ENCODE peak calls at places on chromosomes 5 and 9, in five cellular contexts. U is GM23338, P is neural progenitor cell, Y is HCT116, R is PC-3. A is an unnamed sample. For H3K4me1, the result is how much of the 10 kb centered on the place peaks cover.

GRCh38 chr5:154589511-154589910 is 111.5 kb upstream of the HAND1 start:
- DNase-seq in U (no peak), P (no peak), Y (no peak), R (no peak), A (no peak)

GRCh38 chr9:89029788-89030187 is 38.5 kb downstream of the S1PR3 start:
- DNase-seq in U (no peak), P (no peak), Y (no peak), R (no peak), A (no peak)

GRCh38 chr9:79300153-79300552 is 271.6 kb upstream of the TLE4 start:
- DNase-seq in U (no peak), P (no peak), Y (no peak), R (no peak), A (no peak)

GRCh38 chr9:137880160-137880975 is 2.8 kb downstream of the CACNA1B start:
- DNase-seq in U (no peak), P (no peak), Y (no peak), R (no peak), A (no peak)

GRCh38 chr9:114462791-114463190 is 42.5 kb downstream of the WHRN start:
- DNase-seq in U (no peak), P (no peak), Y (no peak), R (no peak), A (no peak)

GRCh38 chr5:169548315-169548714 is 35.3 kb upstream of the SPDL1 start:
- DNase-seq in U (peak), P (peak), Y (no peak), R (peak), A (peak)

GRCh38 chr9:70080481-70081119 is 37.0 kb downstream of the MAMDC2 start:
- DNase-seq in U (peak), P (no peak), Y (no peak), R (peak), A (no peak)

GRCh38 chr5:173155912-173156311 is 11.6 kb downstream of the BNIP1 start:
- DNase-seq in U (no peak), P (no peak), Y (no peak), R (no peak), A (no peak)

GRCh38 chr9:110880123-110880522 is 158.1 kb downstream of the LPAR1 start:
- DNase-seq in U (peak), P (peak), Y (no peak), R (no peak), A (no peak)

GRCh38 chr5:173736923-173737412 is 120.5 kb upstream of the BOD1 start:
- DNase-seq in U (no peak), P (no peak), Y (no peak), R (no peak), A (peak)

GRCh38 chr9:5892456-5893133 is 1.9 kb downstream of the MLANA start:
- DNase-seq in U (no peak), P (no peak), Y (no peak), R (peak), A (peak)

GRCh38 chr5:180908998-180909731 is 10.2 kb downstream of the BTNL8 start:
- DNase-seq in U (peak), P (no peak), Y (no peak), R (no peak), A (no peak)

GRCh38 chr5:124572973-124573372 is 173.5 kb downstream of the ZNF608 start:
- DNase-seq in U (no peak), P (no peak), Y (no peak), R (no peak), A (no peak)

GRCh38 chr5:109866051-109866450 is 176.3 kb downstream of the MAN2A1 start:
- DNase-seq in U (no peak), P (no peak), Y (no peak), R (peak), A (no peak)

GRCh38 chr5:83441752-83442151 is 29.8 kb upstream of the VCAN start:
- DNase-seq in U (no peak), P (no peak), Y (no peak), R (no peak), A (no peak)

GRCh38 chr5:134413046-134413445 is 1.4 kb upstream of the CDKN2AIPNL start:
- DNase-seq in U (no peak), P (no peak), Y (no peak), R (no peak), A (no peak)

GRCh38 chr5:39977231-39977630 is 552.5 kb upstream of the DAB2 start:
- DNase-seq in U (no peak), P (no peak), Y (no peak), R (no peak), A (no peak)

GRCh38 chr5:62283856-62284255 is 22.1 kb upstream of the KIF2A start:
- DNase-seq in U (no peak), P (no peak), Y (no peak), R (no peak), A (no peak)

GRCh38 chr5:16970260-16970659 is 34.2 kb upstream of the MYO10 start:
- DNase-seq in U (no peak), P (no peak), Y (no peak), R (no peak), A (no peak)
- TF ChIP-seq EZH2phosphoT487 in U (no peak), P (no peak), Y (no peak), R (no peak), A (no peak)

GRCh38 chr5:73943375-73943774 is 317.4 kb downstream of the ARHGEF28 start:
- DNase-seq in U (no peak), P (no peak), Y (no peak), R (no peak), A (no peak)
- TF ChIP-seq EZH2 in U (no peak), P (no peak), Y (no peak), R (no peak), A (no peak)

GRCh38 chr9:77977210-77977611 is 54.4 kb downstream of the GNAQ start:
- DNase-seq in U (peak), P (peak), Y (peak), R (no peak), A (peak)

GRCh38 chr9:77980622-77981021 is 51.0 kb downstream of the GNAQ start:
- DNase-seq in U (no peak), P (no peak), Y (no peak), R (no peak), A (no peak)

GRCh38 chr9:77981332-77981731 is 50.3 kb downstream of the GNAQ start:
- DNase-seq in U (no peak), P (peak), Y (no peak), R (no peak), A (peak)

GRCh38 chr9:77975023-77975422 is 56.6 kb downstream of the GNAQ start:
- DNase-seq in U (no peak), P (no peak), Y (no peak), R (no peak), A (no peak)

DNA sequence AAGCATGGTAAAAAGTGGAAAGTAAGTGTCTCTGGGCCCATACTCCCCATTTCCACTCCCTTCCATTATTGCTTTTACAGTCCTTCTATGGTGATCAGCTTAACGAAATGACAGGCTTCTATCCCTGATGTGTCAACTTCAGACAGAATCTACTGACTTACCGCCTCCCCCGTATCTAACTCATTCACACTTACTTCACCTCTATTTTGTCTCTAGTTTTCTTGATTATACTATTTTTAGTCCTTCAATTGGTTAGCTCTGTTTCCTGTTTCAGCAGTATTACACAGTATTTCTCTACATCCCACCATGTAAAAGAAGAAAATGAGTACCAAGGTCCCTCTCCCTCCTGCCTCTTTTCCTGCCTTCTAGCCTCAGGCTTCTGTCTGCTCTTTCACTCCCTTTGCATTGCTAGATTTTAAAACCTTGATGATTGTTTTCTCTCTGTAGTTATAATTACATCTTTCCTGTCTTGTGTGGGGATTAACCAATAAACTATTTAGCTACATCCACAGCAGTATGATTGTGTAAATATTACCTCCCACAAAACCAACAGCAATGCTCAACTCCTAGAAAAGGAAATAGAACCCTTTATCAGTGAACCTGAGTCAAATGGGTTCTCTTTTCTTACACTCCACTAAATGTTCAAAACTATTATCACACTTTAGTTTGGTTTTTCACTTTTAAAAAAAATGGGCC is 53.4 kb downstream of the GNAQ start:
- DNase-seq in U (no peak), P (no peak), Y (no peak), R (no peak), A (no peak)
- H3K4me1 ChIP-seq in U (under half), P (under half), Y (under half), R (under half), A (under half)

GRCh38 chr9:115601456-115601855 is 483.5 kb upstream of the TNC start:
- DNase-seq in U (no peak), P (no peak), Y (no peak), R (no peak), A (no peak)

GRCh38 chr9:115606851-115607250 is 488.9 kb upstream of the TNC start:
- DNase-seq in U (no peak), P (no peak), Y (no peak), R (no peak), A (no peak)

DNA sequence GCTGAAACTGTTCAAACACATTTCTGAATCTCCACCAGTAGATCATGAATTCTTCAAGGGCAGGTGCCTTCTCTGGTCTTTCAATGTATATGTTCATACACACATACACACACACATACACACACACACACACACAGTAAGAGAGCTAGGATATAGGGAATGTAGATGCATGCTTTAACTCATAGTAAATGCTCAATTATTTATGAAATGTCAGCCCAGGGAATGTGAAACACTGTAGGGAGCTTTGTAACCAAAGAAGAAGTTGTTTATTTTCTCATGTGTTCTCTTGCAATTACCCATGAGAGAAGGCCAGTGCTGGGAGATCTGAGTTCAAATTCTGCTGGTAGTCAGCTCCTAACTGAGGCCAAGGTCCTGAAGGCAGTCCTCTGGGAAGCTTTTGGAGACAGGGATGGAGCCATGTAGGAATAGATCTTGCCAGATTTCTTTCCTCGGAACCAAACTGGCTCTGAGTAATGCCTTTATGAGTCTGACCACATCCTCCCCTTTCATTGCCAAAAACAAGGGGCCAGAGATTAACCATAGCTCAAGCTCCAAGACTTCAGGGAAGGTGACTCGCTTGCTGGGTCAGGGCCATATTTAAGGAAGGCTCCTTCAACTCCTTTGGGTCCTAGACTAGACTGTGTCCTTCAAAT is 487.0 kb upstream of the TNC start:
- DNase-seq in U (no peak), P (no peak), Y (no peak), R (peak), A (no peak)
- TF ChIP-seq EZH2phosphoT487 in U (no peak), P (no peak), Y (no peak), R (no peak), A (no peak)

DNA sequence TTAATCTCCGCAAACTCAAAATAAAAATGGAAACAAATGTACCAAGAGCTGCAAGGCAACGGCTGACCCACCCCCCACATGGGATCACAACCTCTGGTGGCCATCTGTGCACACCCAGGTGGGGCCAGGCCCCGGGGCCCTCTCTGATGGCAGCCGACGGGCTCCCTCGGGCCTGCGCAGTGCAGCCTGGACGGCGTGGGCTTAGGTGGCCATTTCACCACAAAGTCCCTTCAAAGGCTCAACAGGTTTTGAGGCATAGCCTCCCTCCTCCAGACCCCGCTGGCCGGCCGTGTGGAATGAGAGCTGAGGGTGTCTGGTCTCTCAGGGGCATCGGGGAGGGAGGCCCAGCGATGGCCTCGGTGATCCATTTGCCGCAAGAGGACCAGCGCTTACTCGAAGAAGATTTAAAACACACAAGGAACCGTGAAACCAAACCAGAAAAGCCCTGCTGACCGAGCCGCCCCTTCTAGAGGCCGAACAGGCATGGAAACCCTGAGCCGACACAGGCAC is 42.7 kb upstream of the CEP72 start:
- DNase-seq in U (no peak), P (no peak), Y (no peak), R (no peak), A (no peak)
- TF ChIP-seq EZH2 in U (no peak), P (no peak), Y (no peak), R (no peak), A (no peak)

GRCh38 chr9:136532799-136533774 is 12.8 kb downstream of the NOTCH1 start:
- DNase-seq in U (no peak), P (no peak), Y (no peak), R (no peak), A (no peak)
- H3K4me1 ChIP-seq in U (under half), P (under half), Y (under half), R (under half), A (under half)